ENCODE peak calls at places on chromosome 14, in five cellular contexts. E, Z, X, G and J are unnamed samples.

GRCh38 chr14:91202234-91202974 is 42.1 kb downstream of the GPR68 start:
- DNase-seq in E (peak; percentile 36), Z (peak; percentile 60), X (no peak), G (peak; percentile 50), J (no peak)

GRCh38 chr14:34496679-34497513 is 34.9 kb upstream of the SPTSSA start:
- DNase-seq in Z (peak; percentile 8), E (peak; percentile 100), G (peak; percentile 77), X (peak; percentile 91), J (peak; percentile 84)

GRCh38 chr14:29462271-29462670 is 465.4 kb downstream of the PRKD1 start:
- DNase-seq in Z (no peak), X (no peak), E (no peak), G (no peak), J (no peak)

GRCh38 chr14:67241416-67242362 is at the start of gene PALS1:
- DNase-seq in X (no peak), G (no peak), E (peak; percentile 87), Z (peak; percentile 83), J (no peak)

GRCh38 chr14:89266754-89267153 is 150.3 kb downstream of the FOXN3 start:
- DNase-seq in Z (no peak), G (no peak), X (no peak), E (peak; percentile 24), J (no peak)

GRCh38 chr14:72049462-72049861 is 117.2 kb downstream of the RGS6 start:
- DNase-seq in Z (no peak), G (no peak), X (no peak), E (no peak), J (no peak)

GRCh38 chr14:104784846-104785707 is 10.5 kb downstream of the AKT1 start:
- DNase-seq in G (no peak), E (no peak), X (no peak), Z (no peak), J (no peak)

GRCh38 chr14:89337912-89338311 is 79.1 kb downstream of the FOXN3 start:
- DNase-seq in E (peak; percentile 70), Z (no peak), G (peak; percentile 36), X (no peak), J (no peak)

GRCh38 chr14:63383776-63384367 is 65.1 kb upstream of the GPHB5 start:
- DNase-seq in E (no peak), Z (no peak), G (no peak), X (no peak), J (no peak)

GRCh38 chr14:32361674-32362073 is 32.6 kb downstream of the AKAP6 start:
- DNase-seq in Z (no peak), X (no peak), E (no peak), G (no peak), J (no peak)

GRCh38 chr14:80700601-80701000 is 240.9 kb downstream of the CEP128 start:
- DNase-seq in X (no peak), Z (no peak), E (no peak), G (no peak), J (no peak)

GRCh38 chr14:101236496-101237240 is 324.6 kb upstream of the DIO3 start:
- DNase-seq in Z (no peak), G (no peak), X (peak; percentile 64), E (no peak), J (no peak)

GRCh38 chr14:20697273-20698017 is 8.9 kb downstream of the ANG start:
- DNase-seq in G (peak; percentile 40), Z (peak; percentile 74), X (no peak), E (peak; percentile 84), J (no peak)
- TF ChIP-seq CTCF in G (peak; percentile 76), Z (peak; percentile 80), X (peak; percentile 57), E (peak; percentile 76), J (peak; percentile 78)

DNA sequence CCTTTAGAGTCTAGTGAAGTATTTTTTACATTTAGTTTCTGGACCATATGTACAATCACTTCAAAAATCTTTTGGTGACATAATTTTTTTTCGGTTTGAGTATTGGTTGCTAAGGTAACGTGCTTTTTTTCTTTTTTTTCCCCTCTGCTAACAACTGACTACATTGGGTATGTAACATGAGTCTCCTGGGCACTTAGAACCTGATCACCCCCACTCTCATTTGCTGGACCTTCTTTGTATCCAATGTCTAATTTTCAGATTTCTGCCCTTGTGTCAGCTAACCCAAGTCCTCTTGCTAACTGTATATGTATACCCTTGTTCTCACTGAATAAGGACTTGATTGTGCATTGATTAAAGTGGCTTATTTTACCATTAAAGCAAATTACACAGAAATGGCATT is 592.9 kb upstream of the FLRT2 start:
- DNase-seq in X (no peak), Z (no peak), E (no peak), G (no peak), J (no peak)
- TF ChIP-seq CTCF in X (no peak), Z (no peak), E (no peak), G (no peak), J (no peak)

DNA sequence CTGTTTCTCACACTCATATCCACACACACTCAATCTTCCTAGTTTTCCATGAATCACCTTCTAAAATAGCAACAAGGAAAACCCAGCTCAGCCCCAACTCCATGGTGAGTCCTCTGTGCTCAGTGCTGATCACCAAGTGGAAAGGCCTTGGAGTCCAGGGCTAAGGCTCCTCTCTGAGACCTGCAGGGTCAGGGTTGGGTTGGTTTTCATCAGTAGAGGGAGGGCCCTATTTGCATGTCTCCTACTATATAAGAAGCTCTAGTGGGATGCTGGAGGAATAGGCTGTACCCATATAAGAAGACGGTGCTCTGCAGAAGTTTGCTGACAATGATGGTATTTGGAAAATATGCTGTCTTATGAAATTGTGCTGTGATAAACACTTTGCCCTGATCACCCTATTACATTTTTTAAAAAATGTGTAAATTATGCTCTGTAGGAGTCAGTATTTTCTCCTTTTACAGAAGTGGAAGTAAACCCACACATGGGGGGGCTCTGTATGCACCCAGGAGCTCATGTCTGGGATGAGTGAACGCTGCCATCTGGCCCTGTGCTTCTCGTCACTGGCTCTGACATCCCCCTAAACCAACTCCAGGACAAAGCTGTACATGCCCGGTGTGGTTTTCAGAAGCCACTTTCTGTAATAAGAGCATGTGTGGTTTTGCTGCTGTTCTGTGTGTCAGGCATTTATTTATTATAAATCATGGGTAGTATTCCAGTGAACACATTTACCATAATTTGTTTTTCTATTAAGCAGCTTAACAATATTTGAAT is 536.3 kb downstream of the TMEM121 start:
- DNase-seq in X (no peak), E (no peak), G (no peak), Z (no peak), J (no peak)
- TF ChIP-seq CTCF in X (no peak), E (no peak), G (no peak), Z (no peak), J (no peak)

GRCh38 chr14:22560638-22561365 is 28.2 kb downstream of the DAD1 start:
- DNase-seq in E (no peak), Z (no peak), X (no peak), G (no peak), J (no peak)
- TF ChIP-seq CTCF in E (no peak), Z (no peak), X (no peak), G (no peak), J (no peak)

DNA sequence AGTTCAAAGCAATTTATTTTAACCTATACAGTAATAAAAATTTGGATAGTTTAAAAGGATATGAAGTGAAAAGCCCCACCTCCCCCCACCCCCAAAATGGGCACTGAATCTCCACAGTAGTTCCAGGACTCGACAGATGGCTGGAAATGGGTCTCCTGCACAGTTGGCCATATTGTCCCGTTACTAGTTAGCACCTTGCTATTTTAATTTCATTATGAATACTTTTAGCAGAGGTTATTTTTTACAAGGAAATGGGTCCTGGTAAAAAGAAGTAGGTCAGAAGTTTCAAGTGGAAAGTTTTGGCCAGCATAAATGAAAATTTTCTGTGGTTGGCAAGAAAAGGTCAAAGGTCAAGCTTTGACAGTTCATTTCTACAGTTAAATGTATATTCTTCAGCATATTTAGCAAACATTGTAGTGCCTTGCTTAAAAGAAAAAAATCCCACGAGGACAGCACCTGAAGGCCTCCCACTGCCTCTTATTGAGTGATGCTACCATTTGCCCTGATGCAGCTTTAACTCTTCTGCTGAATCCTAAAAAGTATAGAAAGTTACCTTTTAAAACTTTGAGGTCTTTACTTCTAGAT is 28.3 kb downstream of the MTHFD1 start:
- DNase-seq in G (no peak), Z (no peak), X (no peak), E (no peak), J (no peak)
- TF ChIP-seq CTCF in G (no peak), Z (no peak), X (no peak), E (no peak), J (no peak)